ENCODE peak calls at places on chromosomes 11 and 22, in four cellular contexts. I, A, X and Q are unnamed samples.
A peak's percentile ranks its signal among the peaks of the same experiment; 100 is the strongest.

GRCh38 chr22:28094831-28095230 is 175.8 kb upstream of the PITPNB start:
- DNase-seq in A (no peak), X (no peak), I (no peak), Q (no peak)

GRCh38 chr11:111765320-111765983 is 737 bp downstream of the PPP2R1B start:
- DNase-seq in I (no peak), X (peak; percentile 17), A (no peak), Q (peak; percentile 7)

GRCh38 chr11:58334708-58335107 is 24.2 kb downstream of the OR5B17 start:
- DNase-seq in A (no peak), X (peak; percentile 94), I (no peak), Q (peak; percentile 55)

GRCh38 chr11:9772218-9772617 is 108.3 kb downstream of the SWAP70 start:
- DNase-seq in X (no peak), I (no peak), A (no peak), Q (no peak)

GRCh38 chr22:28977481-28977971 is 84.1 kb downstream of the C22orf31 start:
- DNase-seq in X (peak; percentile 56), I (no peak), A (no peak), Q (no peak)

GRCh38 chr22:22103078-22103593 is 120.5 kb upstream of the TOP3B start:
- DNase-seq in A (no peak), X (peak; percentile 10), I (no peak), Q (no peak)

GRCh38 chr11:17596711-17597110 is 49.7 kb downstream of the OTOG start:
- DNase-seq in I (peak; percentile 6), X (no peak), A (no peak), Q (no peak)

GRCh38 chr11:20397281-20397680 is 9.8 kb downstream of the PRMT3 start:
- DNase-seq in I (no peak), X (peak; percentile 65), A (no peak), Q (peak; percentile 16)

GRCh38 chr22:50544078-50544745 is 1.5 kb upstream of the KLHDC7B start:
- DNase-seq in I (peak; percentile 67), X (no peak), A (peak; percentile 76), Q (peak; percentile 88)

GRCh38 chr22:38738475-38739070 is 17.2 kb downstream of the SUN2 start:
- DNase-seq in X (no peak), A (no peak), I (no peak), Q (no peak)

GRCh38 chr22:35409783-35410662 is 10.1 kb downstream of the MCM5 start:
- DNase-seq in A (no peak), I (peak; percentile 64), X (no peak), Q (no peak)

GRCh38 chr11:94623120-94623735 is 56.1 kb downstream of the PIWIL4 start:
- DNase-seq in A (no peak), X (peak; percentile 68), I (no peak), Q (peak; percentile 48)

GRCh38 chr22:19351604-19352003 is 60.1 kb upstream of the CLTCL1 start:
- DNase-seq in A (no peak), I (no peak), X (no peak), Q (no peak)

GRCh38 chr11:47325271-47326041 is 27.0 kb downstream of the MYBPC3 start:
- DNase-seq in I (peak; percentile 13), A (no peak), X (no peak), Q (no peak)

GRCh38 chr11:9103542-9104276 is 12.3 kb upstream of the SCUBE2 start:
- DNase-seq in X (no peak), I (no peak), A (no peak), Q (no peak)

GRCh38 chr22:37403267-37403960 is 23.9 kb downstream of the ELFN2 start:
- DNase-seq in I (no peak), A (no peak), X (no peak), Q (no peak)

GRCh38 chr22:37282385-37282677 is at the start of gene CYTH4:
- DNase-seq in I (peak; percentile 74), A (peak; percentile 56), X (peak; percentile 32), Q (no peak)

GRCh38 chr22:39290724-39291161 is 28.7 kb downstream of the RPL3 start:
- DNase-seq in A (peak; percentile 79), X (no peak), I (no peak), Q (no peak)

GRCh38 chr11:10351435-10351767 is 46.5 kb downstream of the ADM start:
- DNase-seq in I (no peak), X (no peak), A (peak; percentile 26), Q (no peak)

GRCh38 chr11:18770479-18771125 is 21.0 kb downstream of the PTPN5 start:
- DNase-seq in I (no peak), A (no peak), X (no peak), Q (no peak)

GRCh38 chr22:32904044-32904443 is 102.5 kb downstream of the TIMP3 start:
- DNase-seq in X (peak; percentile 48), A (no peak), I (peak; percentile 47), Q (peak; percentile 37)

GRCh38 chr11:96211433-96211832 is 131.6 kb downstream of the MAML2 start:
- DNase-seq in I (no peak), A (no peak), X (no peak), Q (no peak)